ENCODE peak calls at places on chromosomes 5 and 9, in six cellular contexts. O is IMR-90, C is K562, N is HepG2, Q is A549, J is SK-N-SH. B is an unnamed sample.
A peak's percentile ranks its signal among the peaks of the same experiment; 100 is the strongest.

GRCh38 chr5:109865636-109866035 is 175.9 kb downstream of the MAN2A1 start:
- DNase-seq in Q (peak; percentile 9), N (peak; percentile 29), C (peak; percentile 37), J (no peak), O (peak; percentile 98), B (no peak)

GRCh38 chr9:72577212-72577753 is 55.9 kb downstream of the TMC1 start:
- DNase-seq in Q (peak; percentile 83), O (peak; percentile 85), N (no peak), C (no peak), J (no peak), B (no peak)

GRCh38 chr5:116273458-116274242 is 188.8 kb downstream of the COMMD10 start:
- DNase-seq in J (no peak), C (no peak), Q (no peak), N (no peak), O (peak; percentile 78), B (peak; percentile 43)

GRCh38 chr9:121876658-121877271 is 216.3 kb downstream of the TTLL11 start:
- DNase-seq in N (no peak), Q (no peak), O (peak; percentile 89), J (no peak), C (no peak), B (no peak)

GRCh38 chr5:95816341-95816740 is 6.2 kb downstream of the GLRX start:
- DNase-seq in J (no peak), C (no peak), N (no peak), Q (no peak), O (no peak), B (no peak)

GRCh38 chr9:6592231-6592630 is 53.3 kb downstream of the GLDC start:
- DNase-seq in Q (no peak), J (no peak), N (peak; percentile 35), C (no peak), O (no peak), B (no peak)

GRCh38 chr9:72299017-72299603 is 65.9 kb downstream of the ZFAND5 start:
- DNase-seq in J (no peak), N (no peak), Q (no peak), C (no peak), O (no peak), B (no peak)

GRCh38 chr9:128494743-128495124 is 9.8 kb upstream of the GLE1 start:
- DNase-seq in Q (no peak), O (no peak), C (no peak), J (no peak), N (no peak), B (no peak)

GRCh38 chr5:79318935-79319614 is 83.1 kb downstream of the JMY start:
- DNase-seq in Q (peak; percentile 72), C (peak; percentile 35), J (no peak), N (no peak), O (peak; percentile 99), B (no peak)

DNA sequence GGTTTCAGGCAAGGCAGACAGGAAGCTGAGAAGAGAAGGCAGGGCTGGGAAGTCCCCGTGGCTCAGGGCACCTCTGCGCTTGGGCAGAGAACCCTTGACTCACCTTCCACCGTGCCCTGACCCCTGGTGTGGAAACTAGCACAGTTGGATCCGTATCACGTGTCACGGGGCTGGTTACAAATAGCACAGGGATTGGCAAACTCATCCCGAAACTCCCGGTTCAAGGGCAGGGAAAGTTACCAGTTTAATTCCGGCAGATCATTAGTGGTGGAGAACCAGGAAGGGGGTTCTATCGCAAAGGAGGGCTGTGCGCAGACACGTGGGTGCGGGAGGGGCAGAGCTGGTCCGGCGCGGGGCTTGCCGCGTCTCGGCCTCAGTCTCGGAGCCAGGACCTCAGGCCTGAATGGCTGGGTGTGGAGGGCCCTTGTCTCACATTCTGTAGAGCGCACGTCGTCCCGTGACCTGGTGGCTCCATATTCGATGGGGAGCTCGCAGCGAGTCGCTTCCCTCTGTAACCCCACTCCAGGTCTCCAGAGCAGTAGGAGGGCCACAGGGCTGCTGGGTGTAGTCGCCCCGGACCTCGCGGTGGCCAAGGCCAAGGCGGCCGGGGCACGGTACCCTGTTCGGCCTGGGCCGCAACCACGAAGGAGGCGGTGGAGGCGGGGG is 750 bp upstream of the TMEM171 start:
- DNase-seq in C (no peak), N (no peak), Q (peak; percentile 9), O (no peak), J (peak; percentile 33), B (no peak)
- TF ChIP-seq SMC3 in C (no peak), N (no peak), Q (no peak), O (no peak), J (no peak), B (no peak)

GRCh38 chr5:2534251-2534650 is 217.2 kb downstream of the IRX2 start:
- DNase-seq in J (no peak), O (no peak), Q (no peak), N (no peak), C (no peak), B (no peak)

GRCh38 chr5:2536632-2537031 is 214.8 kb downstream of the IRX2 start:
- DNase-seq in N (no peak), O (no peak), C (no peak), Q (no peak), J (no peak), B (no peak)

GRCh38 chr5:2534970-2535369 is 216.5 kb downstream of the IRX2 start:
- DNase-seq in C (no peak), J (no peak), N (no peak), O (no peak), Q (no peak), B (no peak)

GRCh38 chr5:2542026-2542425 is 209.5 kb downstream of the IRX2 start:
- DNase-seq in N (no peak), J (no peak), C (no peak), Q (no peak), O (no peak), B (no peak)

DNA sequence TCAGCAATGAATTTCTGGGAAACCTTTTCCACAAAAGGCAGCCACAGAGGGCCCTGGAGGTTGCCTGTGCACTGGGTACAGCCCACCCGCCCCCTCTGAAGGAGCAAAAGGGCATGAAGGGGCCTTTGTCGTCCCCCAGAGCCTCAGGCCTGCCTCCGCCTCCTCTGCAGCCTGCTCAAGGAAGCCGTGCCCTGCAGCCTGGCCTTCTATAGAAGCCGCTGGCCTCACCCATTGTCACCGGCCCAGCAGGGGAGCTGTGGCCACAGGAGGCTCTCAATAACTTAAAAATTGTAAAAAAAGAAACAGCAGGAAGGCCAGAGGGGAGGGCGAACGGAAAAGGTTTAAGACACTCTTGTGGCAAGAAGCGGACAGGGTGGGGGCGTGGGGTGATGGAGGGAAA is 213.3 kb downstream of the IRX2 start:
- DNase-seq in N (no peak), O (no peak), C (no peak), J (no peak), Q (no peak), B (no peak)
- TF ChIP-seq SMC3 in N (no peak), O (no peak), C (no peak), J (no peak), Q (no peak), B (no peak)

DNA sequence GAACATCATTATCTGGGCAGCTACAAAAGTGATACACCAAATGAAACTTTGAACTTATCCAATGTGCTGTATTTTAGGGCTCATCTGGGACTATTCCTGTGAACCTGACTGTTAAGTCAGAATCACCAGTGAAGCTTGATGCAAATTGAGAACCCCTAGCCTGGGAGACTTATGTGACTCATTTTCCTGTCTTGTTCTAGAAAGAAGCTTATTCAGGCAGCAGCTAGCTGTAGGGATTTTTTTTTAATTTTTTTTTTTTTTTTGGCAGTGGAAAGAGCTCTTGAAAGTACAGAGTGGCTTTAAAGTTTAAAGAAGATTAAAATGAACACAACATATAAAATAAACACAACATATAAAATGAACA is 81.1 kb upstream of the TNFAIP8 start:
- DNase-seq in J (no peak), N (no peak), C (no peak), O (peak; percentile 88), Q (no peak), B (no peak)
- TF ChIP-seq SMC3 in J (no peak), N (no peak), C (no peak), O (no peak), Q (no peak), B (no peak)

GRCh38 chr5:97550164-97550563 is 367.1 kb upstream of the RIOK2 start:
- DNase-seq in J (no peak), C (no peak), Q (no peak), N (no peak), O (peak; percentile 72), B (no peak)
- TF ChIP-seq SMC3 in J (no peak), C (no peak), Q (no peak), N (no peak), O (no peak), B (no peak)

B was measured in GM12878.